ENCODE peak calls at places on chromosomes 4 and X, in four cellular contexts. One of them, this sample, is unnamed.

GRCh38 chr4:42627887-42628646 is 28.8 kb downstream of the ATP8A1 start:
- DNase-seq in activated T-cell treated with anti-CD3 and anti-CD28 coated beads for 1 hour: peak; percentile 14
- DNase-seq in NCI-H1105 treated with DMSO at 0.1 percent for 48 hours: no peak
- DNase-seq in naive B cell: peak; percentile 79
- DNase-seq in this sample: peak; percentile 86

GRCh38 chr4:87251104-87251503 is 30.7 kb upstream of the KLHL8 start:
- DNase-seq in activated T-cell treated with anti-CD3 and anti-CD28 coated beads for 1 hour: no peak
- DNase-seq in NCI-H1105 treated with DMSO at 0.1 percent for 48 hours: no peak
- DNase-seq in naive B cell: no peak
- DNase-seq in this sample: no peak

GRCh38 chrX:10906861-10907260 is 204.3 kb upstream of the HCCS start:
- DNase-seq in activated T-cell treated with anti-CD3 and anti-CD28 coated beads for 1 hour: no peak
- DNase-seq in NCI-H1105 treated with DMSO at 0.1 percent for 48 hours: no peak
- DNase-seq in naive B cell: no peak
- DNase-seq in this sample: no peak

GRCh38 chr4:76306882-76307669 is 543 bp downstream of the STBD1 start:
- DNase-seq in activated T-cell treated with anti-CD3 and anti-CD28 coated beads for 1 hour: no peak
- DNase-seq in NCI-H1105 treated with DMSO at 0.1 percent for 48 hours: no peak
- DNase-seq in naive B cell: no peak
- DNase-seq in this sample: peak; percentile 77

GRCh38 chr4:108991929-108992328 is 229.1 kb upstream of the ETNPPL start:
- DNase-seq in activated T-cell treated with anti-CD3 and anti-CD28 coated beads for 1 hour: no peak
- DNase-seq in NCI-H1105 treated with DMSO at 0.1 percent for 48 hours: no peak
- DNase-seq in naive B cell: no peak
- DNase-seq in this sample: no peak

GRCh38 chr4:21697583-21697982 is 251.0 kb downstream of the KCNIP4 start:
- DNase-seq in activated T-cell treated with anti-CD3 and anti-CD28 coated beads for 1 hour: no peak
- DNase-seq in NCI-H1105 treated with DMSO at 0.1 percent for 48 hours: peak; percentile 57
- DNase-seq in naive B cell: no peak
- DNase-seq in this sample: peak; percentile 27

GRCh38 chr4:152605031-152605430 is 69.1 kb upstream of the FBXW7 start:
- DNase-seq in activated T-cell treated with anti-CD3 and anti-CD28 coated beads for 1 hour: no peak
- DNase-seq in NCI-H1105 treated with DMSO at 0.1 percent for 48 hours: no peak
- DNase-seq in naive B cell: no peak
- DNase-seq in this sample: no peak

GRCh38 chr4:61493470-61493869 is 293.3 kb downstream of the ADGRL3 start:
- DNase-seq in activated T-cell treated with anti-CD3 and anti-CD28 coated beads for 1 hour: no peak
- DNase-seq in NCI-H1105 treated with DMSO at 0.1 percent for 48 hours: no peak
- DNase-seq in naive B cell: no peak
- DNase-seq in this sample: peak; percentile 63

GRCh38 chrX:143472334-143472938 is 44.8 kb downstream of the SPANXN3 start:
- DNase-seq in activated T-cell treated with anti-CD3 and anti-CD28 coated beads for 1 hour: no peak
- DNase-seq in NCI-H1105 treated with DMSO at 0.1 percent for 48 hours: peak; percentile 93
- DNase-seq in naive B cell: no peak
- DNase-seq in this sample: no peak

GRCh38 chrX:79366888-79367749 is at the start of gene ITM2A:
- DNase-seq in activated T-cell treated with anti-CD3 and anti-CD28 coated beads for 1 hour: peak; percentile 30
- DNase-seq in NCI-H1105 treated with DMSO at 0.1 percent for 48 hours: no peak
- DNase-seq in naive B cell: peak; percentile 25
- DNase-seq in this sample: no peak